ENCODE peak calls at places on chromosomes 16 and 17, in ten cellular contexts. One of them, this sample, is unnamed. For H3K27me3, the result is how much of the 10 kb centered on the place peaks cover.

GRCh38 chr16:27326738-27327585 is 13.2 kb downstream of the IL4R start:
- DNase-seq in brain microvascular endothelial cell: peak
- DNase-seq in lower lobe of right lung: peak
- DNase-seq in hepatocyte: peak
- DNase-seq in NT2/D1: peak
- DNase-seq in keratinocyte: peak
- DNase-seq in aorta: peak
- DNase-seq in body of pancreas: peak
- DNase-seq in RWPE2: peak
- DNase-seq in heart right ventricle: peak
- DNase-seq in this sample: peak

GRCh38 chr17:17693955-17694228 is 12.6 kb downstream of the RAI1 start:
- DNase-seq in keratinocyte: no peak
- DNase-seq in hepatocyte: no peak
- DNase-seq in RWPE2: no peak
- DNase-seq in body of pancreas: no peak
- DNase-seq in brain microvascular endothelial cell: no peak
- DNase-seq in aorta: no peak
- DNase-seq in lower lobe of right lung: no peak
- DNase-seq in NT2/D1: no peak
- DNase-seq in heart right ventricle: no peak
- DNase-seq in this sample: no peak

GRCh38 chr17:74282587-74283370 is 8.7 kb downstream of the DNAI2 start:
- DNase-seq in heart right ventricle: no peak
- DNase-seq in aorta: no peak
- DNase-seq in RWPE2: no peak
- DNase-seq in keratinocyte: no peak
- DNase-seq in NT2/D1: no peak
- DNase-seq in body of pancreas: no peak
- DNase-seq in lower lobe of right lung: no peak
- DNase-seq in brain microvascular endothelial cell: no peak
- DNase-seq in hepatocyte: peak
- DNase-seq in this sample: no peak

GRCh38 chr17:55187371-55187770 is 77.4 kb upstream of the HLF start:
- DNase-seq in NT2/D1: no peak
- DNase-seq in heart right ventricle: no peak
- DNase-seq in aorta: no peak
- DNase-seq in keratinocyte: no peak
- DNase-seq in lower lobe of right lung: no peak
- DNase-seq in brain microvascular endothelial cell: no peak
- DNase-seq in hepatocyte: no peak
- DNase-seq in RWPE2: no peak
- DNase-seq in body of pancreas: no peak
- DNase-seq in this sample: no peak

GRCh38 chr17:28047806-28048205 is 5.3 kb downstream of the NLK start:
- DNase-seq in aorta: no peak
- DNase-seq in brain microvascular endothelial cell: no peak
- DNase-seq in NT2/D1: no peak
- DNase-seq in hepatocyte: no peak
- DNase-seq in body of pancreas: no peak
- DNase-seq in heart right ventricle: no peak
- DNase-seq in keratinocyte: no peak
- DNase-seq in RWPE2: no peak
- DNase-seq in lower lobe of right lung: no peak
- DNase-seq in this sample: no peak

GRCh38 chr16:11493531-11493929 is 93.2 kb downstream of the LITAF start:
- DNase-seq in keratinocyte: no peak
- DNase-seq in RWPE2: no peak
- DNase-seq in aorta: no peak
- DNase-seq in brain microvascular endothelial cell: no peak
- DNase-seq in hepatocyte: no peak
- DNase-seq in lower lobe of right lung: no peak
- DNase-seq in body of pancreas: no peak
- DNase-seq in heart right ventricle: no peak
- DNase-seq in NT2/D1: no peak
- DNase-seq in this sample: no peak

GRCh38 chr16:3020604-3021448 is 658 bp downstream of the TNFRSF12A start:
- DNase-seq in RWPE2: peak
- DNase-seq in hepatocyte: peak
- DNase-seq in keratinocyte: peak
- DNase-seq in brain microvascular endothelial cell: peak
- DNase-seq in lower lobe of right lung: peak
- DNase-seq in heart right ventricle: peak
- DNase-seq in body of pancreas: peak
- DNase-seq in aorta: peak
- DNase-seq in NT2/D1: no peak
- DNase-seq in this sample: peak

GRCh38 chr16:5917436-5917835 is 819.8 kb upstream of the EEF2KMT start:
- DNase-seq in aorta: no peak
- DNase-seq in brain microvascular endothelial cell: no peak
- DNase-seq in RWPE2: no peak
- DNase-seq in heart right ventricle: no peak
- DNase-seq in lower lobe of right lung: no peak
- DNase-seq in hepatocyte: no peak
- DNase-seq in body of pancreas: no peak
- DNase-seq in keratinocyte: no peak
- DNase-seq in NT2/D1: no peak
- DNase-seq in this sample: no peak

GRCh38 chr17:18160128-18160856 is 23.3 kb upstream of the ALKBH5 start:
- DNase-seq in aorta: no peak
- DNase-seq in keratinocyte: no peak
- DNase-seq in lower lobe of right lung: no peak
- DNase-seq in NT2/D1: no peak
- DNase-seq in heart right ventricle: no peak
- DNase-seq in hepatocyte: no peak
- DNase-seq in brain microvascular endothelial cell: no peak
- DNase-seq in body of pancreas: no peak
- DNase-seq in RWPE2: no peak
- DNase-seq in this sample: no peak

GRCh38 chr17:71472809-71473789 is 647.7 kb upstream of the SOX9 start:
- DNase-seq in NT2/D1: peak
- DNase-seq in lower lobe of right lung: no peak
- DNase-seq in brain microvascular endothelial cell: peak
- DNase-seq in keratinocyte: peak
- DNase-seq in body of pancreas: peak
- DNase-seq in heart right ventricle: no peak
- DNase-seq in aorta: no peak
- DNase-seq in hepatocyte: peak
- DNase-seq in RWPE2: no peak
- DNase-seq in this sample: no peak

GRCh38 chr17:40151414-40151955 is 11.1 kb downstream of the CASC3 start:
- DNase-seq in brain microvascular endothelial cell: no peak
- DNase-seq in lower lobe of right lung: no peak
- DNase-seq in keratinocyte: no peak
- DNase-seq in NT2/D1: no peak
- DNase-seq in heart right ventricle: no peak
- DNase-seq in RWPE2: no peak
- DNase-seq in body of pancreas: no peak
- DNase-seq in hepatocyte: no peak
- DNase-seq in aorta: no peak
- DNase-seq in this sample: no peak

GRCh38 chr17:44448412-44448811 is 54.8 kb downstream of the GPATCH8 start:
- DNase-seq in NT2/D1: no peak
- DNase-seq in aorta: no peak
- DNase-seq in keratinocyte: no peak
- DNase-seq in lower lobe of right lung: no peak
- DNase-seq in hepatocyte: no peak
- DNase-seq in RWPE2: no peak
- DNase-seq in body of pancreas: no peak
- DNase-seq in heart right ventricle: no peak
- DNase-seq in brain microvascular endothelial cell: no peak
- DNase-seq in this sample: no peak

GRCh38 chr16:66521951-66522771 is 27.8 kb downstream of the TK2 start:
- DNase-seq in RWPE2: no peak
- DNase-seq in body of pancreas: no peak
- DNase-seq in heart right ventricle: no peak
- DNase-seq in NT2/D1: no peak
- DNase-seq in keratinocyte: peak
- DNase-seq in aorta: peak
- DNase-seq in lower lobe of right lung: peak
- DNase-seq in brain microvascular endothelial cell: peak
- DNase-seq in hepatocyte: peak
- DNase-seq in this sample: peak

GRCh38 chr17:33154869-33155455 is 138.1 kb downstream of the ASIC2 start:
- DNase-seq in hepatocyte: no peak
- DNase-seq in NT2/D1: no peak
- DNase-seq in lower lobe of right lung: no peak
- DNase-seq in RWPE2: no peak
- DNase-seq in aorta: no peak
- DNase-seq in body of pancreas: no peak
- DNase-seq in keratinocyte: no peak
- DNase-seq in heart right ventricle: no peak
- DNase-seq in brain microvascular endothelial cell: no peak
- DNase-seq in this sample: no peak

GRCh38 chr17:16929757-16930520 is 42.0 kb downstream of the TNFRSF13B start:
- DNase-seq in hepatocyte: no peak
- DNase-seq in aorta: no peak
- DNase-seq in heart right ventricle: no peak
- DNase-seq in NT2/D1: no peak
- DNase-seq in lower lobe of right lung: peak
- DNase-seq in body of pancreas: no peak
- DNase-seq in RWPE2: no peak
- DNase-seq in keratinocyte: no peak
- DNase-seq in brain microvascular endothelial cell: no peak
- DNase-seq in this sample: peak

GRCh38 chr17:7047566-7047965 is 3.7 kb upstream of the SLC16A11 start:
- DNase-seq in lower lobe of right lung: no peak
- DNase-seq in NT2/D1: no peak
- DNase-seq in heart right ventricle: no peak
- DNase-seq in keratinocyte: no peak
- DNase-seq in aorta: no peak
- DNase-seq in brain microvascular endothelial cell: no peak
- DNase-seq in hepatocyte: no peak
- DNase-seq in body of pancreas: no peak
- DNase-seq in RWPE2: no peak
- DNase-seq in this sample: no peak

GRCh38 chr16:54590836-54591235 is 304.2 kb upstream of the IRX3 start:
- DNase-seq in NT2/D1: no peak
- DNase-seq in brain microvascular endothelial cell: no peak
- DNase-seq in body of pancreas: no peak
- DNase-seq in hepatocyte: no peak
- DNase-seq in keratinocyte: no peak
- DNase-seq in aorta: no peak
- DNase-seq in heart right ventricle: no peak
- DNase-seq in lower lobe of right lung: no peak
- DNase-seq in RWPE2: no peak
- DNase-seq in this sample: no peak
- H3K27me3 ChIP-seq in NT2/D1: under half
- H3K27me3 ChIP-seq in brain microvascular endothelial cell: under half
- H3K27me3 ChIP-seq in body of pancreas: under half
- H3K27me3 ChIP-seq in hepatocyte: under half
- H3K27me3 ChIP-seq in keratinocyte: under half
- H3K27me3 ChIP-seq in aorta: under half
- H3K27me3 ChIP-seq in heart right ventricle: under half
- H3K27me3 ChIP-seq in lower lobe of right lung: under half
- H3K27me3 ChIP-seq in RWPE2: under half
- H3K27me3 ChIP-seq in this sample: under half

DNA sequence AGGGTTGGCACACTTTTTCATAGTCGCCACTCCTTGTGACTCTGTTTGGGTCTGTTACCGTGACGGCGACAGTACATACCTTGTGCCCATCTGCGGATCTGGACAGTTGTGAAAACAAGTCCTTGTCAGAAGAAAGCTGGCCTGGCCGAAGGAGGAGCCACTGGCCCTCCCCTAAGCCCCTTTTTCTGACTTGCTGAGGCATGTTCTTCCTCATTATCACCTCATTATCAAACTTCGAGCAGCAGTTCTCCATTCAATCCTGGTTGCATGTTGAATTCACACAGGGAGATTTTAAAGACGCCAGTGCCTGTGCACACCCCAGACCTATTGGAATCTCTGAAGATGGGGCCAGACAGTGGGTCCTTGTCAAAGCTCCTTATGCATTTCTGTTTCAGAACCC is 61.1 kb downstream of the CYLD start:
- DNase-seq in RWPE2: no peak
- DNase-seq in keratinocyte: no peak
- DNase-seq in hepatocyte: no peak
- DNase-seq in aorta: no peak
- DNase-seq in brain microvascular endothelial cell: no peak
- DNase-seq in body of pancreas: no peak
- DNase-seq in NT2/D1: no peak
- DNase-seq in lower lobe of right lung: no peak
- DNase-seq in heart right ventricle: no peak
- DNase-seq in this sample: no peak
- H3K27me3 ChIP-seq in RWPE2: under half
- H3K27me3 ChIP-seq in keratinocyte: under half
- H3K27me3 ChIP-seq in hepatocyte: under half
- H3K27me3 ChIP-seq in aorta: under half
- H3K27me3 ChIP-seq in brain microvascular endothelial cell: under half
- H3K27me3 ChIP-seq in body of pancreas: under half
- H3K27me3 ChIP-seq in NT2/D1: under half
- H3K27me3 ChIP-seq in lower lobe of right lung: under half
- H3K27me3 ChIP-seq in heart right ventricle: under half
- H3K27me3 ChIP-seq in this sample: under half

DNA sequence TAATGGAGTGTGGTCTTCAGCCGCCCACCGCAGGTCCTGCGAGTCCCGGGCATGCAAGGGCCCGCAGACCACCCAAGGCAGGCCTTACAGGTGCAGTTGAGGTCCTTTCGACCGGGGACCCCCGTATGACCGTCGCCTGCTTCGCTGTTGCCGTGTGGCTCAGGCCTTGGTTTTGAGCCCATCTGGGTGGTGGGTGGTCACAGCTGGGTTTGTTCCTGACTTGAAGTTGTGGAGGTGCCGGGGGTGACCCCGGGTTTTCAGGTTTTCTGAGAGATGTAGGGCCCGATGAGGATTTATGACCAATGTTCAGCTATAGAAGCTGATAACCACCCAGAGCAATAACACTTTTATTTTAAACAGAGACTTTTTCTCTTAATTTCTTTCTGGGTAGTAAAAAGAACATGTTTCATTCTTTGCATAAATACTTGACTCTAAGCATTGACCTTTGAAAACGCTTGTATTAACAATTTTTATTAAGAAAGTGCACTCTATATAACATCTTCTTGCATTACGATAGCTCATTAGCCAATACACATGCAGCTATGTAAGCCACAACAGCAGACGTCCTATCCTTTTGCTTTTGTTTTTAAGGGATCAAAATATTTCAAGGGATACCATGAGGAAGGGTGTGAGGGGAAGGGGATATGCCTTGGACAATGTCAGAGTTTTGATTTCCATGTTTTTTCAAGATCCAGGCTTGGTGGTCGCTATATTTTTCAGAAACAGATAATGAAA is 1.9 kb downstream of the FOXL1 start:
- DNase-seq in hepatocyte: no peak
- DNase-seq in keratinocyte: no peak
- DNase-seq in aorta: no peak
- DNase-seq in body of pancreas: no peak
- DNase-seq in NT2/D1: no peak
- DNase-seq in heart right ventricle: no peak
- DNase-seq in lower lobe of right lung: no peak
- DNase-seq in brain microvascular endothelial cell: no peak
- DNase-seq in RWPE2: no peak
- DNase-seq in this sample: no peak
- H3K27me3 ChIP-seq in hepatocyte: half or more
- H3K27me3 ChIP-seq in keratinocyte: under half
- H3K27me3 ChIP-seq in aorta: under half
- H3K27me3 ChIP-seq in body of pancreas: under half
- H3K27me3 ChIP-seq in NT2/D1: half or more
- H3K27me3 ChIP-seq in heart right ventricle: half or more
- H3K27me3 ChIP-seq in lower lobe of right lung: half or more
- H3K27me3 ChIP-seq in brain microvascular endothelial cell: under half
- H3K27me3 ChIP-seq in RWPE2: under half
- H3K27me3 ChIP-seq in this sample: half or more

GRCh38 chr16:49519008-49519656 is 145.5 kb downstream of the C16orf78 start:
- DNase-seq in NT2/D1: no peak
- DNase-seq in RWPE2: no peak
- DNase-seq in heart right ventricle: no peak
- DNase-seq in body of pancreas: no peak
- DNase-seq in brain microvascular endothelial cell: no peak
- DNase-seq in lower lobe of right lung: no peak
- DNase-seq in keratinocyte: no peak
- DNase-seq in hepatocyte: no peak
- DNase-seq in aorta: no peak
- DNase-seq in this sample: no peak
- H3K27me3 ChIP-seq in NT2/D1: under half
- H3K27me3 ChIP-seq in RWPE2: under half
- H3K27me3 ChIP-seq in heart right ventricle: under half
- H3K27me3 ChIP-seq in body of pancreas: under half
- H3K27me3 ChIP-seq in brain microvascular endothelial cell: under half
- H3K27me3 ChIP-seq in lower lobe of right lung: under half
- H3K27me3 ChIP-seq in keratinocyte: under half
- H3K27me3 ChIP-seq in hepatocyte: under half
- H3K27me3 ChIP-seq in aorta: under half
- H3K27me3 ChIP-seq in this sample: under half